ENCODE peak calls at places on chromosomes 6 and 20, in seven cellular contexts. A, P, M, Y, J, D and H are unnamed samples.

GRCh38 chr20:46341374-46342044 is 33.2 kb upstream of the CDH22 start:
- DNase-seq in Y (no peak), M (no peak), J (peak; percentile 72), P (no peak), A (no peak), D (no peak), H (no peak)

GRCh38 chr6:161917645-161918044 is 643.8 kb upstream of the AGPAT4 start:
- DNase-seq in M (peak; percentile 58), P (no peak), Y (no peak), J (no peak), A (no peak), D (peak; percentile 20), H (peak; percentile 67)

GRCh38 chr20:50099565-50099991 is 13.4 kb downstream of the UBE2V1 start:
- DNase-seq in P (peak; percentile 48), A (no peak), D (no peak), J (no peak), Y (no peak), M (no peak), H (no peak)

GRCh38 chr20:3710703-3711417 is 1.5 kb downstream of the SIGLEC1 start:
- DNase-seq in Y (no peak), J (peak; percentile 85), P (peak; percentile 82), D (peak; percentile 63), M (no peak), A (peak; percentile 99), H (peak; percentile 20)

GRCh38 chr6:30556006-30556713 is at the start of gene GNL1:
- DNase-seq in J (peak; percentile 93), Y (peak; percentile 77), P (peak; percentile 98), A (peak; percentile 98), M (peak; percentile 83), D (peak; percentile 92), H (peak; percentile 91)

GRCh38 chr20:63740070-63740500 is 509 bp downstream of the SLC2A4RG start:
- DNase-seq in A (peak; percentile 57), Y (no peak), P (peak; percentile 56), D (peak; percentile 66), J (peak; percentile 85), M (no peak), H (peak; percentile 25)

GRCh38 chr6:39342692-39343460 is 20.4 kb upstream of the KCNK16 start:
- DNase-seq in Y (no peak), A (no peak), P (no peak), M (no peak), D (no peak), J (no peak), H (no peak)

GRCh38 chr20:49132995-49133451 is 55.1 kb downstream of the STAU1 start:
- DNase-seq in A (no peak), D (peak; percentile 84), J (peak; percentile 74), P (peak; percentile 79), M (peak; percentile 59), Y (peak; percentile 4), H (peak; percentile 84)

GRCh38 chr6:39074486-39074885 is 25.9 kb downstream of the GLP1R start:
- DNase-seq in Y (no peak), A (no peak), P (peak; percentile 25), D (no peak), J (no peak), M (no peak), H (no peak)

GRCh38 chr20:5569021-5569420 is 181.2 kb upstream of the SHLD1 start:
- DNase-seq in M (peak; percentile 4), J (no peak), D (peak; percentile 56), Y (peak; percentile 9), A (no peak), P (peak; percentile 27), H (peak; percentile 18)

GRCh38 chr20:15475483-15475882 is 1097.8 kb downstream of the KIF16B start:
- DNase-seq in M (no peak), P (no peak), J (no peak), D (no peak), Y (peak; percentile 4), A (no peak), H (no peak)

GRCh38 chr6:33620158-33620583 is 951 bp upstream of the ITPR3 start:
- DNase-seq in M (no peak), A (peak; percentile 61), D (peak; percentile 67), J (peak; percentile 53), Y (no peak), P (no peak), H (no peak)

GRCh38 chr6:16505711-16506362 is 255.4 kb downstream of the ATXN1 start:
- DNase-seq in D (peak; percentile 75), M (peak; percentile 77), P (no peak), A (no peak), J (no peak), Y (no peak), H (peak; percentile 93)

GRCh38 chr20:7497985-7498384 is 442.3 kb downstream of the HAO1 start:
- DNase-seq in D (peak; percentile 87), J (no peak), Y (peak; percentile 78), M (peak; percentile 94), P (no peak), A (no peak), H (no peak)

GRCh38 chr6:1315201-1315559 is 3.3 kb downstream of the FOXQ1 start:
- DNase-seq in A (no peak), D (no peak), P (no peak), J (no peak), Y (no peak), M (no peak), H (no peak)
- TF ChIP-seq EZH2 in A (peak; percentile 17), D (no peak), P (no peak), J (no peak), Y (no peak), M (no peak), H (no peak)

GRCh38 chr6:3118353-3119039 is at the start of gene BPHL:
- DNase-seq in J (peak; percentile 98), D (peak; percentile 97), P (peak; percentile 96), A (peak; percentile 100), Y (peak; percentile 78), M (peak; percentile 70), H (peak; percentile 92)

GRCh38 chr6:3119040-3119723 is 671 bp downstream of the BPHL start:
- DNase-seq in M (peak; percentile 31), A (no peak), D (peak; percentile 67), J (no peak), P (no peak), Y (no peak), H (peak; percentile 44)

GRCh38 chr6:3122823-3123182 is 4.3 kb downstream of the BPHL start:
- DNase-seq in M (no peak), D (no peak), A (no peak), P (no peak), Y (no peak), J (no peak), H (no peak)

GRCh38 chr6:3117912-3118352 is 579 bp upstream of the BPHL start:
- DNase-seq in P (no peak), M (peak; percentile 54), D (no peak), Y (no peak), J (no peak), A (no peak), H (no peak)

DNA sequence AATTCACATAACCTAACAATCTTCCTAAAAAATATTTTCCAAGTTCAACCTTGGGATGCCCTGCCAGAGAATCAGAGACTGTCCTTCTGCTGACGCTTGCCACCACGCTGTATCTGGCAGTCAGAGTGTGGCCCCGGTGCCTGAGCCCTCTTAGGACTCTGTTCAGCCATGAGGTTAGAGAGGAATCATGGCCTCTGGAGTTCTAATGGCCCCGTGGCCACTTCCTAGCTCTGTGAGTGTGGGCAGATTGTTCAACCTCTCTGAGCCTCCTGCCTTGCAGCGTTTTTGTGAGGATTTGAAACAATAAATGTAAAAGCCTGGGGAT is 2.2 kb downstream of the BPHL start:
- DNase-seq in M (no peak), A (no peak), D (no peak), Y (no peak), P (no peak), J (no peak), H (no peak)
- H3K27ac ChIP-seq in M (no peak overlapping the region), A (no peak overlapping the region), D (no peak overlapping the region), Y (no peak overlapping the region), P (no peak overlapping the region), J (no peak overlapping the region), H (no peak overlapping the region)

DNA sequence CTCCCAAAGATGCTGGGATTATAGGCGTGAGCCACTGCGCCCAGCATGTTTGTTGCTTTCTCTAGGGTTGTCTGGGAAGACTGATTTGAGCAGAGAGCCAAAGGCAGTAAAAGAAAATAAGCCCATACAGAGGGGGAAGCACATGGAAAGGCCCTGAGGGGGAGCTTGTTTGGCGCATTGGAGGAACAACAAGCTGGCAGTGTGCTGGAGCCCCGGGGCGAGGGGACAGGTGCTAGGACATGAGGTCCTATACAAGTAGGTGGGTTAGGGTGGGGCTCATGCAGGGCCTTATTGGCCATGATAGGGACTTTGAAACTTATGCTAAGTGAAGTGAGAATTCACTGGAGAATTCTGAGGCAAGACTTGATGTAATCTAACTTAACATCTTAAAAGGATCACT is 35.3 kb downstream of the CD109 start:
- DNase-seq in M (no peak), J (no peak), Y (no peak), D (no peak), P (no peak), A (no peak), H (no peak)
- TF ChIP-seq EZH2 in M (no peak), J (no peak), Y (no peak), D (no peak), P (no peak), A (no peak), H (no peak)

GRCh38 chr6:11473008-11473740 is 64.4 kb upstream of the TMEM170B start:
- DNase-seq in Y (no peak), D (peak; percentile 7), A (no peak), M (no peak), P (no peak), J (no peak), H (no peak)
- H3K27ac ChIP-seq in Y (no peak overlapping the region), D (no peak overlapping the region), A (no peak overlapping the region), M (no peak overlapping the region), P (no peak overlapping the region), J (no peak overlapping the region), H (no peak overlapping the region)

DNA sequence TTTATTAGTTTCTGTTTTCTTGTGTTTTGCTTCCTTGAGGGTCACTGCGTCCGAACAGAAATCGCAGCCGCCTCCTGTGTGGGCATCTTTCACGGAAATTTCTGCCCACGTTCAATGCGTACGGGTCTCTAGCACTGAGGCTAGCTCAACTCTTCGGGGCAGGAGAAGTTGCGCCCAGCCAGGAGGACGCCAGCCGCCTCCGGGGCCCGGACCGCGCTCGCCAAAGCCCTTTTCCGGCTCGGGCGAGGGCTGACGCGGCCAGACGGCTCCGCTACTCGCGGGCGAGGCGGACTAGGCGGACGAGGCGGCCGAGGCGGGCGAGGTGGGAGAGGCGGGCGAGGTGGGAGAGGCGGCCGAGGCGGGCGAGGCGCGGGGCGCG is 845 bp downstream of the TFAP2B start:
- DNase-seq in D (peak; percentile 41), P (no peak), J (peak; percentile 77), M (no peak), Y (no peak), A (peak; percentile 73), H (no peak)
- TF ChIP-seq EZH2 in D (no peak), P (peak; percentile 99), J (peak; percentile 98), M (no peak), Y (no peak), A (no peak), H (no peak)

GRCh38 chr6:157433678-157434081 is 52.7 kb downstream of the ZDHHC14 start:
- DNase-seq in D (no peak), P (no peak), M (no peak), Y (no peak), A (no peak), J (no peak), H (no peak)
- H3K27ac ChIP-seq in D (no peak overlapping the region), P (no peak overlapping the region), M (no peak overlapping the region), Y (no peak overlapping the region), A (no peak overlapping the region), J (no peak overlapping the region), H (no peak overlapping the region)